ENCODE peak calls at places on chromosome 7, in ten cellular contexts. C is cerebellum, P is AML-193, F is RPMI7951, M is mesendoderm, A is transverse colon, E is Ammon's horn, X is G401, U is endothelial cell, O is tibial nerve. V is an unnamed sample.

GRCh38 chr7:95473276-95473985 is 12.3 kb upstream of the ASB4 start:
- DNase-seq in F (no peak), C (no peak), O (no peak), P (no peak), U (no peak), A (no peak), X (no peak), E (no peak), M (peak), V (no peak)

GRCh38 chr7:131249003-131249402 is 78.7 kb upstream of the MKLN1 start:
- DNase-seq in F (peak), O (peak), U (no peak), E (no peak), P (no peak), M (peak), C (no peak), A (peak), X (no peak), V (peak)

GRCh38 chr7:132117181-132117580 is 459.1 kb downstream of the PLXNA4 start:
- DNase-seq in M (peak), A (no peak), O (no peak), U (no peak), P (no peak), F (peak), X (no peak), C (no peak), E (no peak), V (no peak)

GRCh38 chr7:4195650-4196049 is 486.4 kb upstream of the FOXK1 start:
- DNase-seq in M (no peak), X (no peak), E (peak), P (no peak), A (no peak), F (no peak), C (no peak), U (no peak), O (no peak), V (no peak)

GRCh38 chr7:155988421-155988820 is 176.2 kb upstream of the SHH start:
- DNase-seq in O (no peak), X (no peak), P (no peak), M (no peak), U (no peak), C (no peak), E (no peak), A (peak), F (no peak), V (no peak)

GRCh38 chr7:87398441-87398840 is 53.0 kb downstream of the CROT start:
- DNase-seq in O (no peak), X (no peak), F (peak), P (no peak), M (no peak), A (no peak), E (no peak), C (no peak), U (no peak), V (no peak)

GRCh38 chr7:149838992-149839408 is 825 bp downstream of the ZNF862 start:
- DNase-seq in E (no peak), C (no peak), O (no peak), P (no peak), M (peak), U (no peak), F (peak), X (peak), A (no peak), V (no peak)

GRCh38 chr7:119514326-119514725 is 758.6 kb upstream of the KCND2 start:
- DNase-seq in M (no peak), A (no peak), X (no peak), C (no peak), U (no peak), P (no peak), O (no peak), F (no peak), E (no peak), V (no peak)

GRCh38 chr7:73443543-73444255 is 10.1 kb downstream of the FZD9 start:
- DNase-seq in X (no peak), F (no peak), M (no peak), C (no peak), O (no peak), P (no peak), A (no peak), U (no peak), E (no peak), V (no peak)

GRCh38 chr7:23462846-23463245 is 7.4 kb downstream of the IGF2BP3 start:
- DNase-seq in U (peak), P (peak), O (peak), F (peak), X (no peak), C (no peak), M (no peak), A (no peak), E (peak), V (no peak)

GRCh38 chr7:36881206-36881605 is 156.9 kb upstream of the AOAH start:
- DNase-seq in E (peak), C (no peak), A (no peak), P (no peak), O (no peak), F (no peak), X (peak), M (no peak), U (no peak), V (no peak)

GRCh38 chr7:144670251-144670650 is 165.6 kb downstream of the TPK1 start:
- DNase-seq in F (no peak), X (peak), C (no peak), A (no peak), U (no peak), O (no peak), M (peak), P (peak), E (no peak), V (no peak)

GRCh38 chr7:17682586-17682985 is 257.7 kb downstream of the SNX13 start:
- DNase-seq in C (no peak), O (no peak), A (no peak), X (peak), P (no peak), E (no peak), F (no peak), U (no peak), M (no peak), V (no peak)

GRCh38 chr7:157278791-157279678 is 57.8 kb upstream of the DNAJB6 start:
- DNase-seq in C (no peak), U (no peak), F (peak), X (no peak), O (no peak), E (no peak), P (no peak), A (peak), M (no peak), V (peak)

GRCh38 chr7:149853157-149853556 is 15.0 kb downstream of the ZNF862 start:
- DNase-seq in C (no peak), P (no peak), M (no peak), A (no peak), F (no peak), X (no peak), O (no peak), E (no peak), U (no peak), V (no peak)

GRCh38 chr7:657565-658119 is 68.9 kb upstream of the DNAAF5 start:
- DNase-seq in M (no peak), F (peak), A (no peak), U (no peak), P (no peak), E (peak), C (no peak), X (no peak), O (no peak), V (no peak)

GRCh38 chr7:15284406-15284805 is 277.4 kb downstream of the AGMO start:
- DNase-seq in M (no peak), F (no peak), C (no peak), E (no peak), X (no peak), U (no peak), P (no peak), O (no peak), A (no peak), V (no peak)

GRCh38 chr7:73606801-73607691 is 17.3 kb downstream of the MLXIPL start:
- DNase-seq in M (peak), X (peak), E (peak), O (peak), F (peak), A (peak), C (peak), P (no peak), U (peak), V (peak)

GRCh38 chr7:121872831-121873764 is at the start of gene PTPRZ1:
- DNase-seq in P (no peak), F (peak), M (peak), C (peak), O (no peak), E (peak), U (peak), A (no peak), X (no peak), V (no peak)

GRCh38 chr7:124942405-124942804 is 12.8 kb upstream of the POT1 start:
- DNase-seq in A (no peak), P (no peak), U (no peak), M (no peak), X (no peak), O (no peak), E (no peak), F (no peak), C (no peak), V (no peak)

GRCh38 chr7:8277394-8277982 is 15.5 kb upstream of the ICA1 start:
- DNase-seq in A (no peak), P (peak), E (no peak), O (no peak), U (no peak), M (peak), X (no peak), C (no peak), F (no peak), V (no peak)

GRCh38 chr7:34430456-34430855 is 227.6 kb upstream of the NPSR1 start:
- DNase-seq in F (peak), X (peak), E (no peak), A (no peak), M (peak), U (peak), C (peak), P (no peak), O (peak), V (no peak)

GRCh38 chr7:40717242-40717641 is 582.4 kb downstream of the SUGCT start:
- DNase-seq in P (no peak), O (peak), U (peak), F (peak), X (peak), M (peak), C (no peak), A (peak), E (no peak), V (peak)

GRCh38 chr7:8785081-8785480 is 351.7 kb downstream of the NXPH1 start:
- DNase-seq in X (no peak), P (no peak), F (no peak), A (no peak), O (no peak), M (peak), C (no peak), U (no peak), E (no peak), V (no peak)